ENCODE peak calls at places on chromosome 14, in nine cellular contexts. I is MG63, V is left ventricle myocardium inferior, W is transverse colon, E is Panc1, J is AG04450, M is foreskin fibroblast, P is coronary artery, T is brain microvascular endothelial cell. B is an unnamed sample.

GRCh38 chr14:102777711-102778615 is 714 bp downstream of the TRAF3 start:
- DNase-seq in I (peak), V (peak), W (peak), E (no peak), J (no peak), M (no peak), P (no peak), T (peak), B (peak)

GRCh38 chr14:20998674-20999366 is at the start of gene SLC39A2:
- DNase-seq in I (peak), V (peak), W (peak), E (no peak), J (no peak), M (peak), P (no peak), T (peak), B (no peak)

GRCh38 chr14:67573268-67574010 is 26.6 kb downstream of the PIGH start:
- DNase-seq in I (no peak), V (no peak), W (no peak), E (no peak), J (no peak), M (no peak), P (no peak), T (no peak), B (no peak)

GRCh38 chr14:82067221-82067620 is 533.6 kb upstream of the SEL1L start:
- DNase-seq in I (no peak), V (no peak), W (no peak), E (no peak), J (no peak), M (no peak), P (no peak), T (no peak), B (no peak)

GRCh38 chr14:32006267-32007110 is 70.6 kb upstream of the ARHGAP5 start:
- DNase-seq in I (no peak), V (no peak), W (no peak), E (no peak), J (no peak), M (no peak), P (no peak), T (no peak), B (no peak)

GRCh38 chr14:38210168-38210567 is 2.5 kb downstream of the SSTR1 start:
- DNase-seq in I (peak), V (no peak), W (no peak), E (no peak), J (no peak), M (peak), P (no peak), T (no peak), B (no peak)

GRCh38 chr14:85316701-85317100 is 213.2 kb upstream of the FLRT2 start:
- DNase-seq in I (no peak), V (no peak), W (no peak), E (no peak), J (no peak), M (peak), P (no peak), T (no peak), B (no peak)

GRCh38 chr14:56181666-56182065 is 63.5 kb downstream of the PELI2 start:
- DNase-seq in I (no peak), V (no peak), W (no peak), E (no peak), J (no peak), M (no peak), P (no peak), T (no peak), B (no peak)

GRCh38 chr14:70658899-70659298 is 17.2 kb downstream of the TTC9 start:
- DNase-seq in I (no peak), V (no peak), W (no peak), E (no peak), J (no peak), M (no peak), P (no peak), T (no peak), B (no peak)

GRCh38 chr14:34460841-34461240 is 1.2 kb downstream of the SPTSSA start:
- DNase-seq in I (no peak), V (no peak), W (no peak), E (no peak), J (no peak), M (peak), P (no peak), T (no peak), B (no peak)

GRCh38 chr14:50039734-50040400 is 76.5 kb downstream of the VCPKMT start:
- DNase-seq in I (peak), V (peak), W (no peak), E (no peak), J (no peak), M (no peak), P (no peak), T (peak), B (no peak)

GRCh38 chr14:68736519-68736918 is 56.3 kb downstream of the ZFP36L1 start:
- DNase-seq in I (no peak), V (no peak), W (no peak), E (no peak), J (no peak), M (no peak), P (no peak), T (no peak), B (no peak)

GRCh38 chr14:105999361-106000028 is 473.1 kb downstream of the TMEM121 start:
- DNase-seq in I (peak), V (peak), W (peak), E (no peak), J (no peak), M (no peak), P (no peak), T (no peak), B (peak)

GRCh38 chr14:87628129-87628528 is 364.9 kb downstream of the GALC start:
- DNase-seq in I (no peak), V (no peak), W (no peak), E (no peak), J (peak), M (no peak), P (no peak), T (no peak), B (peak)

GRCh38 chr14:55975281-55975905 is 142.8 kb upstream of the PELI2 start:
- DNase-seq in I (no peak), V (no peak), W (no peak), E (no peak), J (no peak), M (no peak), P (no peak), T (no peak), B (no peak)

GRCh38 chr14:22980672-22981089 is 1.7 kb downstream of the AJUBA start:
- DNase-seq in I (peak), V (peak), W (peak), E (no peak), J (no peak), M (peak), P (no peak), T (no peak), B (peak)

GRCh38 chr14:104326848-104327247 is 188.5 kb downstream of the KIF26A start:
- DNase-seq in I (no peak), V (no peak), W (no peak), E (no peak), J (no peak), M (no peak), P (peak), T (no peak), B (no peak)

GRCh38 chr14:38238881-38239280 is 17.0 kb downstream of the CLEC14A start:
- DNase-seq in I (no peak), V (no peak), W (no peak), E (no peak), J (no peak), M (peak), P (no peak), T (no peak), B (no peak)

GRCh38 chr14:104149278-104149595 is 10.8 kb downstream of the KIF26A start:
- DNase-seq in I (no peak), V (no peak), W (no peak), E (no peak), J (no peak), M (no peak), P (no peak), T (no peak), B (no peak)

GRCh38 chr14:64612021-64612380 is 62.2 kb downstream of the PPP1R36 start:
- DNase-seq in I (no peak), V (no peak), W (no peak), E (no peak), J (peak), M (peak), P (no peak), T (peak), B (no peak)

GRCh38 chr14:101174980-101175606 is 271.6 kb upstream of the RTL1 start:
- DNase-seq in I (no peak), V (no peak), W (no peak), E (no peak), J (no peak), M (no peak), P (peak), T (no peak), B (peak)

GRCh38 chr14:20143911-20144310 is 5.3 kb downstream of the OR4N5 start:
- DNase-seq in I (no peak), V (no peak), W (no peak), E (no peak), J (no peak), M (no peak), P (no peak), T (no peak), B (no peak)

GRCh38 chr14:76109087-76109880 is 42.4 kb upstream of the GPATCH2L start:
- DNase-seq in I (peak), V (no peak), W (no peak), E (no peak), J (no peak), M (peak), P (no peak), T (no peak), B (no peak)

GRCh38 chr14:80850197-80850814 is 91.2 kb downstream of the CEP128 start:
- DNase-seq in I (no peak), V (no peak), W (no peak), E (no peak), J (peak), M (peak), P (no peak), T (no peak), B (no peak)

GRCh38 chr14:98951031-98951430 is 321.0 kb downstream of the BCL11B start:
- DNase-seq in I (no peak), V (no peak), W (no peak), E (no peak), J (no peak), M (no peak), P (peak), T (no peak), B (no peak)

GRCh38 chr14:69763761-69764510 is 3.0 kb upstream of the SRSF5 start:
- DNase-seq in I (no peak), V (no peak), W (no peak), E (no peak), J (no peak), M (peak), P (no peak), T (peak), B (no peak)

GRCh38 chr14:97306133-97306784 is 509.1 kb downstream of the VRK1 start:
- DNase-seq in I (no peak), V (no peak), W (no peak), E (no peak), J (no peak), M (no peak), P (no peak), T (no peak), B (no peak)
- H3K4me3 ChIP-seq in I (no peak), V (no peak), W (no peak), E (no peak), J (no peak), M (no peak), P (no peak), T (no peak), B (no peak)

GRCh38 chr14:59832663-59833294 is 37.8 kb downstream of the RTN1 start:
- DNase-seq in I (no peak), V (no peak), W (no peak), E (no peak), J (no peak), M (no peak), P (no peak), T (no peak), B (no peak)

GRCh38 chr14:59826150-59826549 is 44.4 kb downstream of the RTN1 start:
- DNase-seq in I (no peak), V (no peak), W (no peak), E (no peak), J (no peak), M (no peak), P (no peak), T (no peak), B (no peak)

GRCh38 chr14:59829469-59829868 is 41.1 kb downstream of the RTN1 start:
- DNase-seq in I (no peak), V (no peak), W (no peak), E (no peak), J (no peak), M (no peak), P (no peak), T (peak), B (no peak)

GRCh38 chr14:59831121-59831730 is 39.4 kb downstream of the RTN1 start:
- DNase-seq in I (no peak), V (no peak), W (no peak), E (no peak), J (no peak), M (no peak), P (no peak), T (no peak), B (no peak)

GRCh38 chr14:59829941-59830734 is 40.4 kb downstream of the RTN1 start:
- DNase-seq in I (peak), V (no peak), W (no peak), E (no peak), J (no peak), M (no peak), P (no peak), T (peak), B (no peak)
- H3K4me3 ChIP-seq in I (no peak), V (no peak), W (no peak), E (no peak), J (no peak), M (no peak), P (no peak), T (no peak), B (no peak)

GRCh38 chr14:73452341-73453191 is 5.8 kb downstream of the NUMB start:
- DNase-seq in I (no peak), V (no peak), W (no peak), E (no peak), J (peak), M (peak), P (no peak), T (peak), B (no peak)
- H3K4me3 ChIP-seq in I (peak), V (no peak), W (no peak), E (no peak), J (no peak), M (no peak), P (no peak), T (no peak), B (no peak)

DNA sequence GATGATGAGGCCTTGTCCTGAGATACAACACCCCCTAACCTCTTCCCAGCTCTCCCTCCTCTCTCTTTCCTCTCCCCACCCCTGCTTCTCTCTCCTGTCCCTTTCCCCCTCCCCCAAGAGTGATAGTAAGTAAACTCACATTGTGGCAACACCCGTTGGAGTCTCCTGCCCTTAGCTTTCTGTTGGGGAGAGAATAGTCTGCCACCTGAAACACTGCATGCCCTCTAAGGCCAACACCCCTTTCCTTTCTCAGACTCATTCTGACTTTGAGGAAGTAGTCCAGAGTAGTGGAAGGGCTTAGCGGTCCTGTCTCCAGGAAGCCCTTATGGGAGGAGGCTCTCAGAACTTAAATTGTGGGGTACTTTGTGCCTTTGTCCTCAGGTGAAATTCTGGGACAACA is 95.2 kb downstream of the PRKCH start:
- DNase-seq in I (no peak), V (no peak), W (no peak), E (no peak), J (no peak), M (no peak), P (no peak), T (no peak), B (no peak)
- H3K4me3 ChIP-seq in I (no peak), V (no peak), W (no peak), E (no peak), J (no peak), M (no peak), P (no peak), T (no peak), B (no peak)

GRCh38 chr14:75069021-75069810 is at the start of gene ZC2HC1C:
- DNase-seq in I (peak), V (peak), W (peak), E (no peak), J (peak), M (peak), P (peak), T (peak), B (peak)
- H3K4me3 ChIP-seq in I (peak), V (peak), W (peak), E (peak), J (peak), M (peak), P (peak), T (peak), B (peak)

B was measured in uterus.